ENCODE peak calls at places on chromosomes 11 and 22, in eight cellular contexts. One of them, this sample, is unnamed.
A peak's percentile ranks its signal among the peaks of the same experiment; 100 is the strongest.

GRCh38 chr11:10933455-10934292 is 75.8 kb upstream of the ZBED5 start:
- DNase-seq in gastrocnemius medialis: peak; percentile 85
- DNase-seq in psoas muscle: peak; percentile 94
- DNase-seq in neural crest cell: peak; percentile 92
- DNase-seq in sigmoid colon: peak; percentile 97
- DNase-seq in cardiac fibroblast: peak; percentile 95
- DNase-seq in PC-3: peak; percentile 92
- DNase-seq in K562: peak; percentile 81
- DNase-seq in this sample: peak; percentile 93

GRCh38 chr11:17129003-17129402 is 51.5 kb upstream of the RPS13 start:
- DNase-seq in neural crest cell: no peak
- DNase-seq in psoas muscle: no peak
- DNase-seq in sigmoid colon: no peak
- DNase-seq in PC-3: peak; percentile 85
- DNase-seq in K562: no peak
- DNase-seq in gastrocnemius medialis: no peak
- DNase-seq in cardiac fibroblast: peak; percentile 62
- DNase-seq in this sample: peak; percentile 65

GRCh38 chr11:44877908-44878459 is 72.7 kb downstream of the TP53I11 start:
- DNase-seq in sigmoid colon: no peak
- DNase-seq in gastrocnemius medialis: no peak
- DNase-seq in PC-3: no peak
- DNase-seq in K562: no peak
- DNase-seq in cardiac fibroblast: peak; percentile 20
- DNase-seq in neural crest cell: no peak
- DNase-seq in psoas muscle: no peak
- DNase-seq in this sample: no peak

GRCh38 chr11:74084796-74085541 is 76.1 kb upstream of the UCP3 start:
- DNase-seq in neural crest cell: no peak
- DNase-seq in psoas muscle: no peak
- DNase-seq in cardiac fibroblast: peak; percentile 25
- DNase-seq in gastrocnemius medialis: no peak
- DNase-seq in PC-3: peak; percentile 56
- DNase-seq in K562: no peak
- DNase-seq in sigmoid colon: no peak
- DNase-seq in this sample: peak; percentile 1

GRCh38 chr22:26471522-26471921 is 12.1 kb downstream of the HPS4 start:
- DNase-seq in K562: no peak
- DNase-seq in sigmoid colon: no peak
- DNase-seq in gastrocnemius medialis: peak; percentile 93
- DNase-seq in neural crest cell: no peak
- DNase-seq in psoas muscle: peak; percentile 66
- DNase-seq in PC-3: peak; percentile 92
- DNase-seq in cardiac fibroblast: peak; percentile 74
- DNase-seq in this sample: peak; percentile 80

GRCh38 chr11:15289718-15290117 is 175.0 kb downstream of the INSC start:
- DNase-seq in gastrocnemius medialis: no peak
- DNase-seq in K562: no peak
- DNase-seq in neural crest cell: no peak
- DNase-seq in cardiac fibroblast: no peak
- DNase-seq in sigmoid colon: no peak
- DNase-seq in psoas muscle: no peak
- DNase-seq in PC-3: no peak
- DNase-seq in this sample: no peak

GRCh38 chr11:74007691-74008372 is 1.1 kb downstream of the UCP3 start:
- DNase-seq in K562: no peak
- DNase-seq in psoas muscle: peak; percentile 78
- DNase-seq in neural crest cell: no peak
- DNase-seq in sigmoid colon: peak; percentile 27
- DNase-seq in cardiac fibroblast: no peak
- DNase-seq in gastrocnemius medialis: peak; percentile 84
- DNase-seq in PC-3: no peak
- DNase-seq in this sample: no peak

GRCh38 chr11:8927233-8927632 is 5.5 kb downstream of the C11orf16 start:
- DNase-seq in cardiac fibroblast: no peak
- DNase-seq in PC-3: no peak
- DNase-seq in gastrocnemius medialis: no peak
- DNase-seq in neural crest cell: no peak
- DNase-seq in K562: no peak
- DNase-seq in psoas muscle: no peak
- DNase-seq in sigmoid colon: no peak
- DNase-seq in this sample: no peak

GRCh38 chr22:49266561-49267519 is 560.8 kb downstream of the BRD1 start:
- DNase-seq in neural crest cell: no peak
- DNase-seq in sigmoid colon: no peak
- DNase-seq in cardiac fibroblast: no peak
- DNase-seq in psoas muscle: no peak
- DNase-seq in K562: no peak
- DNase-seq in PC-3: no peak
- DNase-seq in gastrocnemius medialis: no peak
- DNase-seq in this sample: no peak

GRCh38 chr22:24128631-24129601 is 52.4 kb upstream of the SUSD2 start:
- DNase-seq in cardiac fibroblast: no peak
- DNase-seq in psoas muscle: no peak
- DNase-seq in gastrocnemius medialis: no peak
- DNase-seq in neural crest cell: no peak
- DNase-seq in sigmoid colon: peak; percentile 64
- DNase-seq in K562: no peak
- DNase-seq in PC-3: no peak
- DNase-seq in this sample: no peak
- TF ChIP-seq CTCF in cardiac fibroblast: no peak
- TF ChIP-seq CTCF in psoas muscle: no peak
- TF ChIP-seq CTCF in gastrocnemius medialis: no peak
- TF ChIP-seq CTCF in neural crest cell: no peak
- TF ChIP-seq CTCF in sigmoid colon: no peak
- TF ChIP-seq CTCF in K562: no peak
- TF ChIP-seq CTCF in PC-3: no peak
- TF ChIP-seq CTCF in this sample: no peak

DNA sequence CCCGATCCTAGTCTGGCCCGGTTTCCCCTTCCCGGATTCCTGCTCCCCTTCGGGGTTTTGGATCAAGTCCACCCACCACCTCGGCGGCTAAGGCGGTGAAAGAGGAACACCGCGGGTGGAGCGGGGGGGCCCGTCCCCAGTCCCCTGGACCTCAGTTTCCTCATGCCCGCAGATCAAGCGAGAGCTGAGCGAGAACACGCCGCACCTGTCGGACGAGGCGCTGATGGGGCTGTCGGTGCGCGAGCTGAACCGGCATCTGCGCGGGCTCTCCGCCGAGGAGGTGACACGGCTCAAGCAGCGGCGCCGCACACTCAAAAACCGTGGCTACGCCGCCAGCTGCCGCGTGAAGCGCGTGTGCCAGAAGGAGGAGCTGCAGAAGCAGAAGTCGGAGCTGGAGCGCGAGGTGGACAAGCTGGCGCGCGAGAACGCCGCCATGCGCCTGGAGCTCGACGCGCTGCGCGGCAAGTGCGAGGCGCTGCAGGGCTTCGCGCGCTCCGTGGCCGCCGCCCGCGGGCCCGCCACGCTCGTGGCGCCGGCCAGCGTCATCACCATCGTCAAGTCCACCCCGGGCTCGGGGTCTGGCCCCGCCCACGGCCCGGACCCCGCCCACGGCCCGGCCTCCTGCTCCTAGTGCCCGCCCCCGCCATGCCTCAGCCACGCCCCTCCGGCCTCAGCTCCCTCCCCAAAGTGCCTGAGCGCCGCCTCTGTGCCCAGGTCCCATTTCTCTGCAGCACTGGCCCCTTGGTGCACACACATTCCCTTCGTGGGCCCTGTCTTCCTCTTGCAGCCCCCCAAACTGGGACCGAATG is 12.7 kb downstream of the MAFF start:
- DNase-seq in cardiac fibroblast: peak; percentile 58
- DNase-seq in PC-3: no peak
- DNase-seq in psoas muscle: peak; percentile 86
- DNase-seq in sigmoid colon: peak; percentile 83
- DNase-seq in neural crest cell: peak; percentile 73
- DNase-seq in gastrocnemius medialis: peak; percentile 62
- DNase-seq in K562: peak; percentile 91
- DNase-seq in this sample: no peak
- TF ChIP-seq CTCF in cardiac fibroblast: no peak
- TF ChIP-seq CTCF in PC-3: no peak
- TF ChIP-seq CTCF in psoas muscle: peak; percentile 4
- TF ChIP-seq CTCF in sigmoid colon: no peak
- TF ChIP-seq CTCF in neural crest cell: peak; percentile 19
- TF ChIP-seq CTCF in gastrocnemius medialis: peak; percentile 26
- TF ChIP-seq CTCF in K562: peak; percentile 62
- TF ChIP-seq CTCF in this sample: no peak

DNA sequence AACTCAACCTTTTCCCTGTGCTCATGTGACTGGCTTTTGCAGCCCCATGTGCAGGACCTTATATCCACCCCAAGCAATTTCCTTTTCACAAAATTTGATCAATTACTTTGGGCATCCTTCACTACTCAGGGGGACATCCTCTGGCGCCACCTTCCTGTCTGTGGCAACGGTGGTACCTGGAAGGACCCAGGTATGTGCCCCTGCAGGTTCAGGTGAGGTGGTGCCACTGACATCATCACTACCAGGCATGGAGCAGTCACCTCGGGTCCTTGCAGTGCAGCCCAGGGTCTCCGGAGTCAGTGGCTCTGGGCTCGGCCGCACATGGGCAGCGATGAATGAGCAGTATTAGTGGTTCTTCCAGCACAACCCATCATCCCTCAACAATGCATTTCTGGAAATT is 37.7 kb upstream of the B3GAT1 start:
- DNase-seq in PC-3: no peak
- DNase-seq in sigmoid colon: peak; percentile 20
- DNase-seq in psoas muscle: no peak
- DNase-seq in gastrocnemius medialis: no peak
- DNase-seq in K562: no peak
- DNase-seq in cardiac fibroblast: no peak
- DNase-seq in neural crest cell: no peak
- DNase-seq in this sample: no peak
- TF ChIP-seq CTCF in PC-3: no peak
- TF ChIP-seq CTCF in sigmoid colon: no peak
- TF ChIP-seq CTCF in psoas muscle: no peak
- TF ChIP-seq CTCF in gastrocnemius medialis: no peak
- TF ChIP-seq CTCF in K562: peak; percentile 22
- TF ChIP-seq CTCF in cardiac fibroblast: no peak
- TF ChIP-seq CTCF in neural crest cell: no peak
- TF ChIP-seq CTCF in this sample: no peak

GRCh38 chr11:102346748-102347525 is at the start of gene BIRC2:
- DNase-seq in gastrocnemius medialis: peak; percentile 90
- DNase-seq in K562: peak; percentile 87
- DNase-seq in psoas muscle: peak; percentile 97
- DNase-seq in neural crest cell: peak; percentile 97
- DNase-seq in PC-3: peak; percentile 99
- DNase-seq in sigmoid colon: peak; percentile 96
- DNase-seq in cardiac fibroblast: peak; percentile 91
- DNase-seq in this sample: peak; percentile 92

GRCh38 chr11:102346456-102346747 is 612 bp upstream of the BIRC2 start:
- DNase-seq in gastrocnemius medialis: no peak
- DNase-seq in sigmoid colon: no peak
- DNase-seq in cardiac fibroblast: no peak
- DNase-seq in neural crest cell: no peak
- DNase-seq in K562: no peak
- DNase-seq in PC-3: no peak
- DNase-seq in psoas muscle: no peak
- DNase-seq in this sample: no peak

GRCh38 chr11:102345923-102346322 is 1.1 kb upstream of the BIRC2 start:
- DNase-seq in PC-3: peak; percentile 85
- DNase-seq in psoas muscle: no peak
- DNase-seq in neural crest cell: no peak
- DNase-seq in K562: no peak
- DNase-seq in sigmoid colon: no peak
- DNase-seq in gastrocnemius medialis: no peak
- DNase-seq in cardiac fibroblast: peak; percentile 68
- DNase-seq in this sample: peak; percentile 43

GRCh38 chr11:102343789-102344188 is 3.2 kb upstream of the BIRC2 start:
- DNase-seq in PC-3: peak; percentile 41
- DNase-seq in K562: no peak
- DNase-seq in cardiac fibroblast: peak; percentile 49
- DNase-seq in neural crest cell: no peak
- DNase-seq in psoas muscle: no peak
- DNase-seq in gastrocnemius medialis: no peak
- DNase-seq in sigmoid colon: no peak
- DNase-seq in this sample: peak; percentile 47

GRCh38 chr11:102347526-102348331 is 715 bp downstream of the BIRC2 start:
- DNase-seq in psoas muscle: no peak
- DNase-seq in gastrocnemius medialis: no peak
- DNase-seq in sigmoid colon: no peak
- DNase-seq in K562: no peak
- DNase-seq in PC-3: peak; percentile 60
- DNase-seq in cardiac fibroblast: peak; percentile 52
- DNase-seq in neural crest cell: no peak
- DNase-seq in this sample: peak; percentile 53
- TF ChIP-seq CTCF in psoas muscle: no peak
- TF ChIP-seq CTCF in gastrocnemius medialis: no peak
- TF ChIP-seq CTCF in sigmoid colon: no peak
- TF ChIP-seq CTCF in K562: no peak
- TF ChIP-seq CTCF in PC-3: no peak
- TF ChIP-seq CTCF in cardiac fibroblast: no peak
- TF ChIP-seq CTCF in neural crest cell: no peak
- TF ChIP-seq CTCF in this sample: no peak

GRCh38 chr11:65919151-65920034 is at the start of gene DRAP1:
- DNase-seq in gastrocnemius medialis: peak; percentile 99
- DNase-seq in sigmoid colon: peak; percentile 99
- DNase-seq in K562: peak; percentile 98
- DNase-seq in psoas muscle: peak; percentile 100
- DNase-seq in neural crest cell: peak; percentile 98
- DNase-seq in cardiac fibroblast: peak; percentile 99
- DNase-seq in PC-3: peak; percentile 98
- DNase-seq in this sample: peak; percentile 97
- TF ChIP-seq CTCF in gastrocnemius medialis: peak; percentile 46
- TF ChIP-seq CTCF in sigmoid colon: no peak
- TF ChIP-seq CTCF in K562: no peak
- TF ChIP-seq CTCF in psoas muscle: no peak
- TF ChIP-seq CTCF in neural crest cell: no peak
- TF ChIP-seq CTCF in cardiac fibroblast: no peak
- TF ChIP-seq CTCF in PC-3: no peak
- TF ChIP-seq CTCF in this sample: no peak

GRCh38 chr11:36079911-36080310 is 136.0 kb downstream of the LDLRAD3 start:
- DNase-seq in psoas muscle: no peak
- DNase-seq in gastrocnemius medialis: no peak
- DNase-seq in PC-3: no peak
- DNase-seq in sigmoid colon: no peak
- DNase-seq in neural crest cell: no peak
- DNase-seq in cardiac fibroblast: no peak
- DNase-seq in K562: no peak
- DNase-seq in this sample: no peak
- TF ChIP-seq CTCF in psoas muscle: no peak
- TF ChIP-seq CTCF in gastrocnemius medialis: no peak
- TF ChIP-seq CTCF in PC-3: no peak
- TF ChIP-seq CTCF in sigmoid colon: no peak
- TF ChIP-seq CTCF in neural crest cell: no peak
- TF ChIP-seq CTCF in cardiac fibroblast: no peak
- TF ChIP-seq CTCF in K562: no peak
- TF ChIP-seq CTCF in this sample: no peak

GRCh38 chr22:32828150-32828549 is 26.6 kb downstream of the TIMP3 start:
- DNase-seq in psoas muscle: no peak
- DNase-seq in cardiac fibroblast: peak; percentile 25
- DNase-seq in K562: no peak
- DNase-seq in neural crest cell: no peak
- DNase-seq in sigmoid colon: peak; percentile 28
- DNase-seq in PC-3: no peak
- DNase-seq in gastrocnemius medialis: no peak
- DNase-seq in this sample: no peak
- TF ChIP-seq CTCF in psoas muscle: peak; percentile 26
- TF ChIP-seq CTCF in cardiac fibroblast: peak; percentile 27
- TF ChIP-seq CTCF in K562: no peak
- TF ChIP-seq CTCF in neural crest cell: no peak
- TF ChIP-seq CTCF in sigmoid colon: no peak
- TF ChIP-seq CTCF in PC-3: peak; percentile 21
- TF ChIP-seq CTCF in gastrocnemius medialis: no peak
- TF ChIP-seq CTCF in this sample: no peak